ENCODE peak calls at places on chromosomes 6 and 20, in seven cellular contexts. O is lower leg skin; V is T47D; A is AML-193; E is uterus; H is stimulated activated CD4-positive, alpha-beta T cell treated with anti-CD3 and anti-CD28 coated beads, Interleukin-1b, Interleukin-23, amount 100 ng/mL, for 4 hours; D is nucleus accumbens. C is an unnamed sample.

GRCh38 chr6:100342830-100343229 is 121.9 kb downstream of the SIM1 start:
- DNase-seq in A (no peak), O (no peak), V (no peak), D (no peak), E (no peak), H (no peak), C (no peak)

GRCh38 chr6:43096451-43097097 is 20.5 kb downstream of the PTK7 start:
- DNase-seq in H (no peak), A (no peak), O (no peak), V (peak; percentile 64), E (peak; percentile 55), D (no peak), C (peak; percentile 22)

GRCh38 chr6:78768242-78768641 is 99.1 kb upstream of the IRAK1BP1 start:
- DNase-seq in V (no peak), O (no peak), D (no peak), E (no peak), H (no peak), A (no peak), C (no peak)

GRCh38 chr6:138088307-138088744 is 18.9 kb downstream of the PERP start:
- DNase-seq in O (no peak), E (no peak), D (no peak), H (no peak), A (no peak), V (no peak), C (no peak)

GRCh38 chr6:74066168-74066871 is 370.3 kb downstream of the CD109 start:
- DNase-seq in D (no peak), V (no peak), E (no peak), A (no peak), O (no peak), H (no peak), C (no peak)

GRCh38 chr6:27059621-27060425 is 187.7 kb upstream of the PRSS16 start:
- DNase-seq in H (no peak), E (no peak), A (no peak), O (no peak), V (no peak), D (no peak), C (no peak)

GRCh38 chr6:133891814-133892443 is 3.0 kb downstream of the TCF21 start:
- DNase-seq in H (no peak), O (no peak), D (no peak), E (no peak), V (no peak), A (no peak), C (no peak)

GRCh38 chr6:79048611-79049010 is 29.4 kb downstream of the PHIP start:
- DNase-seq in H (no peak), D (no peak), E (no peak), A (peak; percentile 51), V (no peak), O (no peak), C (no peak)

GRCh38 chr6:21402368-21402767 is 191.2 kb upstream of the SOX4 start:
- DNase-seq in V (no peak), E (peak; percentile 66), O (no peak), H (no peak), D (no peak), A (no peak), C (no peak)

GRCh38 chr6:72390548-72390947 is 231.3 kb upstream of the KCNQ5 start:
- DNase-seq in V (no peak), E (no peak), O (no peak), D (no peak), H (no peak), A (no peak), C (no peak)

GRCh38 chr20:50341880-50342637 is 151.4 kb downstream of the CEBPB start:
- DNase-seq in O (peak; percentile 76), E (no peak), H (no peak), A (no peak), D (no peak), V (no peak), C (no peak)

GRCh38 chr6:110738899-110739365 is 76.3 kb downstream of the CDK19 start:
- DNase-seq in O (no peak), H (no peak), D (no peak), E (no peak), V (no peak), A (peak; percentile 98), C (no peak)

GRCh38 chr6:36035240-36035639 is 7.6 kb downstream of the MAPK14 start:
- DNase-seq in A (no peak), E (no peak), D (no peak), V (no peak), H (no peak), O (no peak), C (no peak)

GRCh38 chr6:3075522-3076113 is 7.3 kb downstream of the RIPK1 start:
- DNase-seq in D (no peak), A (peak; percentile 36), E (no peak), V (no peak), O (no peak), H (no peak), C (no peak)

GRCh38 chr20:50153153-50153499 is 397 bp downstream of the PEDS1 start:
- DNase-seq in E (no peak), D (no peak), O (no peak), H (peak; percentile 13), A (no peak), V (no peak), C (no peak)

GRCh38 chr6:26056583-26057350 is 30.5 kb upstream of the HFE start:
- DNase-seq in V (peak; percentile 23), A (peak; percentile 76), D (no peak), E (no peak), O (no peak), H (no peak), C (no peak)

GRCh38 chr6:123564363-123564762 is 72.4 kb downstream of the TRDN start:
- DNase-seq in E (no peak), A (no peak), H (no peak), D (no peak), O (no peak), V (no peak), C (no peak)

GRCh38 chr20:3046677-3047462 is 1.0 kb downstream of the MRPS26 start:
- DNase-seq in O (no peak), A (no peak), D (no peak), H (no peak), E (no peak), V (peak; percentile 83), C (peak; percentile 22)

GRCh38 chr20:35884541-35884865 is 69.8 kb downstream of the SCAND1 start:
- DNase-seq in O (no peak), D (no peak), E (no peak), H (no peak), V (no peak), A (no peak), C (no peak)

GRCh38 chr20:21739682-21740081 is 34.2 kb downstream of the PAX1 start:
- DNase-seq in E (no peak), A (no peak), O (no peak), H (no peak), D (no peak), V (no peak), C (no peak)

GRCh38 chr20:17735206-17735804 is 35.5 kb downstream of the BANF2 start:
- DNase-seq in A (no peak), O (no peak), E (no peak), V (no peak), D (no peak), H (no peak), C (no peak)

GRCh38 chr6:153215242-153215641 is 84.2 kb upstream of the RGS17 start:
- DNase-seq in A (no peak), O (no peak), D (no peak), H (no peak), E (no peak), V (no peak), C (no peak)

GRCh38 chr6:150196942-150197745 is 54.3 kb downstream of the PPP1R14C start:
- DNase-seq in O (peak; percentile 81), E (no peak), A (no peak), D (no peak), V (no peak), H (no peak), C (no peak)

GRCh38 chr6:147586044-147586443 is 77.6 kb downstream of the SAMD5 start:
- DNase-seq in A (no peak), H (no peak), O (no peak), E (peak; percentile 20), V (no peak), D (no peak), C (no peak)

GRCh38 chr6:169587992-169588391 is 113.8 kb downstream of the WDR27 start:
- DNase-seq in E (no peak), H (no peak), D (no peak), A (no peak), V (no peak), O (no peak), C (no peak)

GRCh38 chr20:16475225-16475624 is 98.0 kb downstream of the KIF16B start:
- DNase-seq in E (no peak), V (no peak), A (no peak), D (no peak), O (no peak), H (no peak), C (no peak)

GRCh38 chr6:114315841-114316595 is 26.8 kb downstream of the HS3ST5 start:
- DNase-seq in H (no peak), O (no peak), A (no peak), D (no peak), E (no peak), V (no peak), C (no peak)

GRCh38 chr20:51365670-51366069 is 176.8 kb downstream of the NFATC2 start:
- DNase-seq in H (no peak), O (no peak), D (no peak), V (no peak), E (no peak), A (no peak), C (no peak)

GRCh38 chr20:50048420-50049166 is 64.4 kb downstream of the UBE2V1 start:
- DNase-seq in A (no peak), D (peak; percentile 8), E (no peak), V (no peak), O (peak; percentile 90), H (no peak), C (no peak)

GRCh38 chr6:70956451-70957283 is at the start of gene B3GAT2:
- DNase-seq in E (no peak), V (no peak), A (no peak), H (peak; percentile 2), O (no peak), D (peak; percentile 27), C (peak; percentile 19)

GRCh38 chr6:43708857-43709653 is 21.5 kb upstream of the MRPS18A start:
- DNase-seq in D (no peak), H (no peak), O (peak; percentile 75), V (no peak), E (peak; percentile 62), A (peak; percentile 81), C (no peak)

GRCh38 chr20:59976196-59976847 is 18.1 kb downstream of the CDH26 start:
- DNase-seq in O (no peak), A (no peak), V (no peak), D (no peak), E (no peak), H (no peak), C (no peak)

GRCh38 chr6:131134950-131135243 is 370 bp upstream of the AKAP7 start:
- DNase-seq in H (no peak), O (no peak), D (no peak), V (no peak), E (no peak), A (no peak), C (no peak)

GRCh38 chr6:43468748-43469681 is 8.4 kb upstream of the TJAP1 start:
- DNase-seq in E (no peak), A (no peak), V (no peak), H (no peak), O (no peak), D (no peak), C (no peak)

GRCh38 chr20:46545077-46545826 is 5.2 kb downstream of the OCSTAMP start:
- DNase-seq in D (no peak), E (no peak), O (no peak), A (peak; percentile 93), H (no peak), V (no peak), C (no peak)

GRCh38 chr20:33163856-33164762 is 3.9 kb upstream of the BPIFA2 start:
- DNase-seq in V (no peak), O (peak; percentile 69), H (no peak), D (no peak), E (no peak), A (no peak), C (peak; percentile 3)

C was measured in progenitor cell of endocrine pancreas.